ENCODE peak calls at places on chromosome 1, in ten cellular contexts. One of them, this sample, is unnamed.

GRCh38 chr1:88276158-88276557 is 407.9 kb upstream of the PKN2 start:
- DNase-seq in nephron progenitor cell: no peak
- DNase-seq in cardiac muscle cell: peak; percentile 10
- DNase-seq in progenitor cell of endocrine pancreas: no peak
- DNase-seq in naive thymus-derived CD8-positive, alpha-beta T cell: no peak
- DNase-seq in tibial nerve: no peak
- DNase-seq in mammary epithelial cell: no peak
- DNase-seq in coronary artery: no peak
- DNase-seq in SK-N-DZ: no peak
- DNase-seq in esophagus squamous epithelium: no peak
- DNase-seq in this sample: no peak

GRCh38 chr1:232853994-232854532 is 48.8 kb downstream of the MAP10 start:
- DNase-seq in nephron progenitor cell: no peak
- DNase-seq in cardiac muscle cell: peak; percentile 75
- DNase-seq in progenitor cell of endocrine pancreas: no peak
- DNase-seq in naive thymus-derived CD8-positive, alpha-beta T cell: no peak
- DNase-seq in tibial nerve: no peak
- DNase-seq in mammary epithelial cell: no peak
- DNase-seq in coronary artery: no peak
- DNase-seq in SK-N-DZ: no peak
- DNase-seq in esophagus squamous epithelium: no peak
- DNase-seq in this sample: no peak

GRCh38 chr1:117059334-117059677 is 820 bp upstream of the TTF2 start:
- DNase-seq in nephron progenitor cell: no peak
- DNase-seq in cardiac muscle cell: no peak
- DNase-seq in progenitor cell of endocrine pancreas: peak; percentile 25
- DNase-seq in naive thymus-derived CD8-positive, alpha-beta T cell: peak; percentile 57
- DNase-seq in tibial nerve: peak; percentile 7
- DNase-seq in mammary epithelial cell: peak; percentile 49
- DNase-seq in coronary artery: no peak
- DNase-seq in SK-N-DZ: no peak
- DNase-seq in esophagus squamous epithelium: no peak
- DNase-seq in this sample: peak; percentile 45

GRCh38 chr1:190124068-190124467 is 353.6 kb downstream of the BRINP3 start:
- DNase-seq in nephron progenitor cell: no peak
- DNase-seq in cardiac muscle cell: no peak
- DNase-seq in progenitor cell of endocrine pancreas: no peak
- DNase-seq in naive thymus-derived CD8-positive, alpha-beta T cell: no peak
- DNase-seq in tibial nerve: no peak
- DNase-seq in mammary epithelial cell: no peak
- DNase-seq in coronary artery: no peak
- DNase-seq in SK-N-DZ: no peak
- DNase-seq in esophagus squamous epithelium: no peak
- DNase-seq in this sample: no peak

GRCh38 chr1:4091996-4092395 is 191.9 kb upstream of the C1orf174 start:
- DNase-seq in nephron progenitor cell: no peak
- DNase-seq in cardiac muscle cell: no peak
- DNase-seq in progenitor cell of endocrine pancreas: no peak
- DNase-seq in naive thymus-derived CD8-positive, alpha-beta T cell: no peak
- DNase-seq in tibial nerve: no peak
- DNase-seq in mammary epithelial cell: no peak
- DNase-seq in coronary artery: no peak
- DNase-seq in SK-N-DZ: no peak
- DNase-seq in esophagus squamous epithelium: no peak
- DNase-seq in this sample: no peak

GRCh38 chr1:5551274-5551966 is 440.8 kb downstream of the NPHP4 start:
- DNase-seq in nephron progenitor cell: no peak
- DNase-seq in cardiac muscle cell: no peak
- DNase-seq in progenitor cell of endocrine pancreas: no peak
- DNase-seq in naive thymus-derived CD8-positive, alpha-beta T cell: no peak
- DNase-seq in tibial nerve: no peak
- DNase-seq in mammary epithelial cell: peak; percentile 1
- DNase-seq in coronary artery: no peak
- DNase-seq in SK-N-DZ: no peak
- DNase-seq in esophagus squamous epithelium: no peak
- DNase-seq in this sample: no peak

GRCh38 chr1:40877681-40878080 is 15.5 kb upstream of the CITED4 start:
- DNase-seq in nephron progenitor cell: peak; percentile 35
- DNase-seq in cardiac muscle cell: peak; percentile 89
- DNase-seq in progenitor cell of endocrine pancreas: no peak
- DNase-seq in naive thymus-derived CD8-positive, alpha-beta T cell: no peak
- DNase-seq in tibial nerve: peak; percentile 44
- DNase-seq in mammary epithelial cell: peak; percentile 93
- DNase-seq in coronary artery: peak; percentile 84
- DNase-seq in SK-N-DZ: peak; percentile 18
- DNase-seq in esophagus squamous epithelium: no peak
- DNase-seq in this sample: no peak

GRCh38 chr1:11571906-11572616 is 82.2 kb downstream of the FBXO2 start:
- DNase-seq in nephron progenitor cell: peak; percentile 26
- DNase-seq in cardiac muscle cell: no peak
- DNase-seq in progenitor cell of endocrine pancreas: no peak
- DNase-seq in naive thymus-derived CD8-positive, alpha-beta T cell: no peak
- DNase-seq in tibial nerve: no peak
- DNase-seq in mammary epithelial cell: no peak
- DNase-seq in coronary artery: no peak
- DNase-seq in SK-N-DZ: no peak
- DNase-seq in esophagus squamous epithelium: no peak
- DNase-seq in this sample: no peak

GRCh38 chr1:199205740-199206139 is 566.9 kb downstream of the PTPRC start:
- DNase-seq in nephron progenitor cell: no peak
- DNase-seq in cardiac muscle cell: no peak
- DNase-seq in progenitor cell of endocrine pancreas: no peak
- DNase-seq in naive thymus-derived CD8-positive, alpha-beta T cell: no peak
- DNase-seq in tibial nerve: no peak
- DNase-seq in mammary epithelial cell: peak; percentile 13
- DNase-seq in coronary artery: no peak
- DNase-seq in SK-N-DZ: no peak
- DNase-seq in esophagus squamous epithelium: no peak
- DNase-seq in this sample: no peak

GRCh38 chr1:46489169-46489637 is 433 bp upstream of the DMBX1 start:
- DNase-seq in nephron progenitor cell: peak; percentile 30
- DNase-seq in cardiac muscle cell: no peak
- DNase-seq in progenitor cell of endocrine pancreas: no peak
- DNase-seq in naive thymus-derived CD8-positive, alpha-beta T cell: no peak
- DNase-seq in tibial nerve: no peak
- DNase-seq in mammary epithelial cell: peak; percentile 12
- DNase-seq in coronary artery: no peak
- DNase-seq in SK-N-DZ: no peak
- DNase-seq in esophagus squamous epithelium: no peak
- DNase-seq in this sample: peak; percentile 66

GRCh38 chr1:182397653-182398388 is 2.6 kb downstream of the TEDDM1 start:
- DNase-seq in nephron progenitor cell: no peak
- DNase-seq in cardiac muscle cell: no peak
- DNase-seq in progenitor cell of endocrine pancreas: no peak
- DNase-seq in naive thymus-derived CD8-positive, alpha-beta T cell: no peak
- DNase-seq in tibial nerve: no peak
- DNase-seq in mammary epithelial cell: peak; percentile 75
- DNase-seq in coronary artery: no peak
- DNase-seq in SK-N-DZ: no peak
- DNase-seq in esophagus squamous epithelium: no peak
- DNase-seq in this sample: no peak

GRCh38 chr1:199742547-199742946 is 285.0 kb upstream of the NR5A2 start:
- DNase-seq in nephron progenitor cell: no peak
- DNase-seq in cardiac muscle cell: peak; percentile 92
- DNase-seq in progenitor cell of endocrine pancreas: no peak
- DNase-seq in naive thymus-derived CD8-positive, alpha-beta T cell: no peak
- DNase-seq in tibial nerve: no peak
- DNase-seq in mammary epithelial cell: peak; percentile 89
- DNase-seq in coronary artery: no peak
- DNase-seq in SK-N-DZ: no peak
- DNase-seq in esophagus squamous epithelium: no peak
- DNase-seq in this sample: no peak

GRCh38 chr1:11301593-11301992 is 28.6 kb downstream of the UBIAD1 start:
- DNase-seq in nephron progenitor cell: no peak
- DNase-seq in cardiac muscle cell: no peak
- DNase-seq in progenitor cell of endocrine pancreas: no peak
- DNase-seq in naive thymus-derived CD8-positive, alpha-beta T cell: no peak
- DNase-seq in tibial nerve: no peak
- DNase-seq in mammary epithelial cell: no peak
- DNase-seq in coronary artery: no peak
- DNase-seq in SK-N-DZ: peak; percentile 51
- DNase-seq in esophagus squamous epithelium: no peak
- DNase-seq in this sample: no peak

GRCh38 chr1:54995013-54995760 is 3.5 kb upstream of the BSND start:
- DNase-seq in nephron progenitor cell: no peak
- DNase-seq in cardiac muscle cell: no peak
- DNase-seq in progenitor cell of endocrine pancreas: no peak
- DNase-seq in naive thymus-derived CD8-positive, alpha-beta T cell: no peak
- DNase-seq in tibial nerve: no peak
- DNase-seq in mammary epithelial cell: no peak
- DNase-seq in coronary artery: no peak
- DNase-seq in SK-N-DZ: no peak
- DNase-seq in esophagus squamous epithelium: no peak
- DNase-seq in this sample: no peak

GRCh38 chr1:220326578-220326977 is 54.3 kb upstream of the RAB3GAP2 start:
- DNase-seq in nephron progenitor cell: no peak
- DNase-seq in cardiac muscle cell: no peak
- DNase-seq in progenitor cell of endocrine pancreas: no peak
- DNase-seq in naive thymus-derived CD8-positive, alpha-beta T cell: no peak
- DNase-seq in tibial nerve: no peak
- DNase-seq in mammary epithelial cell: peak; percentile 70
- DNase-seq in coronary artery: no peak
- DNase-seq in SK-N-DZ: no peak
- DNase-seq in esophagus squamous epithelium: no peak
- DNase-seq in this sample: no peak

GRCh38 chr1:28176492-28177470 is at the start of gene PTAFR:
- DNase-seq in nephron progenitor cell: no peak
- DNase-seq in cardiac muscle cell: no peak
- DNase-seq in progenitor cell of endocrine pancreas: no peak
- DNase-seq in naive thymus-derived CD8-positive, alpha-beta T cell: no peak
- DNase-seq in tibial nerve: no peak
- DNase-seq in mammary epithelial cell: no peak
- DNase-seq in coronary artery: no peak
- DNase-seq in SK-N-DZ: no peak
- DNase-seq in esophagus squamous epithelium: no peak
- DNase-seq in this sample: no peak

GRCh38 chr1:193539731-193540459 is 353.5 kb upstream of the B3GALT2 start:
- DNase-seq in nephron progenitor cell: no peak
- DNase-seq in cardiac muscle cell: no peak
- DNase-seq in progenitor cell of endocrine pancreas: no peak
- DNase-seq in naive thymus-derived CD8-positive, alpha-beta T cell: no peak
- DNase-seq in tibial nerve: no peak
- DNase-seq in mammary epithelial cell: no peak
- DNase-seq in coronary artery: no peak
- DNase-seq in SK-N-DZ: no peak
- DNase-seq in esophagus squamous epithelium: no peak
- DNase-seq in this sample: peak; percentile 60

GRCh38 chr1:83554174-83554573 is 444.8 kb downstream of the TTLL7 start:
- DNase-seq in nephron progenitor cell: peak; percentile 2
- DNase-seq in cardiac muscle cell: no peak
- DNase-seq in progenitor cell of endocrine pancreas: no peak
- DNase-seq in naive thymus-derived CD8-positive, alpha-beta T cell: no peak
- DNase-seq in tibial nerve: no peak
- DNase-seq in mammary epithelial cell: no peak
- DNase-seq in coronary artery: no peak
- DNase-seq in SK-N-DZ: peak; percentile 50
- DNase-seq in esophagus squamous epithelium: no peak
- DNase-seq in this sample: no peak

GRCh38 chr1:55623339-55623738 is 408.2 kb upstream of the USP24 start:
- DNase-seq in nephron progenitor cell: no peak
- DNase-seq in cardiac muscle cell: peak; percentile 95
- DNase-seq in progenitor cell of endocrine pancreas: no peak
- DNase-seq in naive thymus-derived CD8-positive, alpha-beta T cell: no peak
- DNase-seq in tibial nerve: no peak
- DNase-seq in mammary epithelial cell: no peak
- DNase-seq in coronary artery: no peak
- DNase-seq in SK-N-DZ: no peak
- DNase-seq in esophagus squamous epithelium: no peak
- DNase-seq in this sample: no peak

GRCh38 chr1:206534552-206534951 is 27.2 kb downstream of the RASSF5 start:
- DNase-seq in nephron progenitor cell: no peak
- DNase-seq in cardiac muscle cell: no peak
- DNase-seq in progenitor cell of endocrine pancreas: no peak
- DNase-seq in naive thymus-derived CD8-positive, alpha-beta T cell: no peak
- DNase-seq in tibial nerve: no peak
- DNase-seq in mammary epithelial cell: no peak
- DNase-seq in coronary artery: no peak
- DNase-seq in SK-N-DZ: no peak
- DNase-seq in esophagus squamous epithelium: no peak
- DNase-seq in this sample: no peak

GRCh38 chr1:109805486-109806180 is 41.9 kb upstream of the EPS8L3 start:
- DNase-seq in nephron progenitor cell: no peak
- DNase-seq in cardiac muscle cell: no peak
- DNase-seq in progenitor cell of endocrine pancreas: no peak
- DNase-seq in naive thymus-derived CD8-positive, alpha-beta T cell: no peak
- DNase-seq in tibial nerve: no peak
- DNase-seq in mammary epithelial cell: no peak
- DNase-seq in coronary artery: peak; percentile 40
- DNase-seq in SK-N-DZ: no peak
- DNase-seq in esophagus squamous epithelium: no peak
- DNase-seq in this sample: no peak

GRCh38 chr1:225318706-225319575 is 108.9 kb downstream of the LBR start:
- DNase-seq in nephron progenitor cell: peak; percentile 42
- DNase-seq in cardiac muscle cell: peak; percentile 65
- DNase-seq in progenitor cell of endocrine pancreas: peak; percentile 19
- DNase-seq in naive thymus-derived CD8-positive, alpha-beta T cell: no peak
- DNase-seq in tibial nerve: peak; percentile 41
- DNase-seq in mammary epithelial cell: peak; percentile 36
- DNase-seq in coronary artery: no peak
- DNase-seq in SK-N-DZ: peak; percentile 25
- DNase-seq in esophagus squamous epithelium: no peak
- DNase-seq in this sample: no peak

GRCh38 chr1:192476802-192477298 is 98.7 kb upstream of the RGS1 start:
- DNase-seq in nephron progenitor cell: no peak
- DNase-seq in cardiac muscle cell: peak; percentile 86
- DNase-seq in progenitor cell of endocrine pancreas: no peak
- DNase-seq in naive thymus-derived CD8-positive, alpha-beta T cell: no peak
- DNase-seq in tibial nerve: peak; percentile 28
- DNase-seq in mammary epithelial cell: peak; percentile 3
- DNase-seq in coronary artery: peak; percentile 77
- DNase-seq in SK-N-DZ: no peak
- DNase-seq in esophagus squamous epithelium: no peak
- DNase-seq in this sample: peak; percentile 55

GRCh38 chr1:1062364-1063163 is 11.5 kb downstream of the RNF223 start:
- DNase-seq in nephron progenitor cell: no peak
- DNase-seq in cardiac muscle cell: peak; percentile 27
- DNase-seq in progenitor cell of endocrine pancreas: no peak
- DNase-seq in naive thymus-derived CD8-positive, alpha-beta T cell: no peak
- DNase-seq in tibial nerve: no peak
- DNase-seq in mammary epithelial cell: no peak
- DNase-seq in coronary artery: no peak
- DNase-seq in SK-N-DZ: no peak
- DNase-seq in esophagus squamous epithelium: no peak
- DNase-seq in this sample: no peak

GRCh38 chr1:31153423-31153822 is 86.3 kb downstream of the NKAIN1 start:
- DNase-seq in nephron progenitor cell: no peak
- DNase-seq in cardiac muscle cell: no peak
- DNase-seq in progenitor cell of endocrine pancreas: no peak
- DNase-seq in naive thymus-derived CD8-positive, alpha-beta T cell: no peak
- DNase-seq in tibial nerve: no peak
- DNase-seq in mammary epithelial cell: no peak
- DNase-seq in coronary artery: no peak
- DNase-seq in SK-N-DZ: no peak
- DNase-seq in esophagus squamous epithelium: no peak
- DNase-seq in this sample: no peak

GRCh38 chr1:89739013-89739843 is 81.6 kb upstream of the LRRC8D start:
- DNase-seq in nephron progenitor cell: no peak
- DNase-seq in cardiac muscle cell: peak; percentile 43
- DNase-seq in progenitor cell of endocrine pancreas: no peak
- DNase-seq in naive thymus-derived CD8-positive, alpha-beta T cell: no peak
- DNase-seq in tibial nerve: no peak
- DNase-seq in mammary epithelial cell: peak; percentile 91
- DNase-seq in coronary artery: no peak
- DNase-seq in SK-N-DZ: no peak
- DNase-seq in esophagus squamous epithelium: no peak
- DNase-seq in this sample: peak; percentile 72

GRCh38 chr1:16067127-16067768 is 6.2 kb downstream of the FAM131C start:
- DNase-seq in nephron progenitor cell: no peak
- DNase-seq in cardiac muscle cell: no peak
- DNase-seq in progenitor cell of endocrine pancreas: peak; percentile 50
- DNase-seq in naive thymus-derived CD8-positive, alpha-beta T cell: no peak
- DNase-seq in tibial nerve: no peak
- DNase-seq in mammary epithelial cell: peak; percentile 46
- DNase-seq in coronary artery: no peak
- DNase-seq in SK-N-DZ: no peak
- DNase-seq in esophagus squamous epithelium: no peak
- DNase-seq in this sample: no peak

GRCh38 chr1:30403061-30403645 is 320.2 kb downstream of the MATN1 start:
- DNase-seq in nephron progenitor cell: no peak
- DNase-seq in cardiac muscle cell: no peak
- DNase-seq in progenitor cell of endocrine pancreas: no peak
- DNase-seq in naive thymus-derived CD8-positive, alpha-beta T cell: no peak
- DNase-seq in tibial nerve: no peak
- DNase-seq in mammary epithelial cell: no peak
- DNase-seq in coronary artery: no peak
- DNase-seq in SK-N-DZ: no peak
- DNase-seq in esophagus squamous epithelium: no peak
- DNase-seq in this sample: no peak